ENCODE peak calls at places on chromosomes 3 and 15, in ten cellular contexts. E is AG10803, P is foreskin fibroblast, V is choroid plexus epithelial cell, K is astrocyte, W is BJ, H is cardiac muscle cell, F is fibroblast of lung, T is epithelial cell of esophagus, S is HFF-Myc. Y is an unnamed sample.

GRCh38 chr15:99305761-99306505 is 54.7 kb downstream of the LRRC28 start:
- DNase-seq in F (peak; percentile 92), H (peak; percentile 82), K (peak; percentile 84), W (no peak), T (peak; percentile 88), E (peak; percentile 69), P (peak; percentile 27), V (peak; percentile 88), S (peak; percentile 50), Y (peak; percentile 62)

GRCh38 chr3:172367205-172368105 is 80.8 kb downstream of the GHSR start:
- DNase-seq in V (peak; percentile 74), F (peak; percentile 54), E (no peak), W (peak; percentile 16), P (peak; percentile 10), K (peak; percentile 80), S (no peak), T (no peak), H (peak; percentile 90), Y (no peak)

GRCh38 chr3:127718244-127718915 is 45.6 kb downstream of the ABTB1 start:
- DNase-seq in E (no peak), F (no peak), P (no peak), K (no peak), T (no peak), W (no peak), H (no peak), S (no peak), V (no peak), Y (no peak)

GRCh38 chr3:170814822-170815221 is 55.2 kb downstream of the RPL22L1 start:
- DNase-seq in S (no peak), W (no peak), V (no peak), H (no peak), P (no peak), T (no peak), E (peak; percentile 52), F (no peak), K (no peak), Y (no peak)

GRCh38 chr3:168134931-168135330 is 39.2 kb upstream of the GOLIM4 start:
- DNase-seq in W (no peak), E (no peak), S (no peak), F (no peak), T (peak; percentile 10), P (no peak), K (no peak), H (no peak), V (no peak), Y (no peak)

GRCh38 chr15:49904296-49904695 is 214.7 kb downstream of the ATP8B4 start:
- DNase-seq in S (no peak), T (no peak), V (no peak), F (no peak), K (no peak), E (peak; percentile 58), P (no peak), W (no peak), H (no peak), Y (no peak)

GRCh38 chr3:152270145-152270870 is 1.6 kb downstream of the MBNL1 start:
- DNase-seq in S (no peak), E (no peak), V (peak; percentile 54), P (no peak), K (no peak), W (no peak), F (no peak), H (peak; percentile 38), T (peak; percentile 21), Y (no peak)

GRCh38 chr3:111338059-111338698 is 203.8 kb upstream of the CD96 start:
- DNase-seq in H (peak; percentile 89), K (peak; percentile 54), S (peak; percentile 56), T (peak; percentile 85), F (peak; percentile 89), V (peak; percentile 93), W (no peak), P (peak; percentile 68), E (peak; percentile 78), Y (peak; percentile 42)

GRCh38 chr3:116473602-116474001 is 28.3 kb upstream of the LSAMP start:
- DNase-seq in V (peak; percentile 11), P (peak; percentile 4), T (no peak), F (peak; percentile 4), H (no peak), K (peak; percentile 53), E (peak; percentile 3), W (no peak), S (no peak), Y (no peak)

GRCh38 chr3:116474356-116475200 is 29.3 kb upstream of the LSAMP start:
- DNase-seq in T (no peak), H (no peak), P (no peak), S (no peak), E (no peak), F (no peak), K (peak; percentile 59), V (no peak), W (no peak), Y (no peak)

GRCh38 chr3:116470589-116470988 is 25.3 kb upstream of the LSAMP start:
- DNase-seq in P (no peak), W (no peak), S (no peak), V (no peak), K (no peak), F (no peak), H (no peak), T (no peak), E (no peak), Y (no peak)

DNA sequence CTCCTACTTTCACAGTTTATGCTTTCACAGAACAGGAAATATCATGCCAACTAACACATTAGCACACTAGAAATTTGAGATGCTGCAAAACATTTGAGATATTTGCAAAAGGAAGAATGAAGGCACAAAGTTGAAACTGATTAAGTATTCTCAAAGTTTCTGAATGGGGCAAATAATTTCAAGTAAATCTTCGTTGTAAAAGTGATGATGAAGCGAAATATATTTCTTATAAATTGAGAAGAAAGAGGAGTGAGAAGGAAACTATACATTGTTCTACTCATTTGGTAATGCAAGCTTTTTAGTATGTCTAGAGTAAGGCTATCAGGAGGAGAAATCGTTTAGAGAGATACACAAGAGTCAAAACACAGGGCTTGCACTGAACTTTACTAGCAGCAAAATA is 24.3 kb upstream of the LSAMP start:
- DNase-seq in W (no peak), P (no peak), F (no peak), K (no peak), V (no peak), H (no peak), S (no peak), T (no peak), E (no peak), Y (no peak)
- H3K4me3 ChIP-seq in W (no peak overlapping the region), P (no peak overlapping the region), F (no peak overlapping the region), K (no peak overlapping the region), V (no peak overlapping the region), H (no peak overlapping the region), S (no peak overlapping the region), T (no peak overlapping the region), E (no peak overlapping the region), Y (no peak overlapping the region)

GRCh38 chr3:188583476-188584161 is 429.7 kb downstream of the LPP start:
- DNase-seq in S (no peak), K (no peak), F (no peak), E (no peak), T (no peak), P (no peak), W (no peak), V (peak; percentile 35), H (peak; percentile 29), Y (no peak)

GRCh38 chr3:188581365-188581764 is 427.4 kb downstream of the LPP start:
- DNase-seq in W (no peak), P (no peak), E (no peak), T (no peak), S (no peak), F (no peak), K (no peak), V (no peak), H (no peak), Y (no peak)

GRCh38 chr3:188581791-188582190 is 427.8 kb downstream of the LPP start:
- DNase-seq in W (no peak), T (no peak), K (no peak), F (no peak), S (no peak), H (no peak), V (no peak), E (no peak), P (no peak), Y (no peak)

GRCh38 chr3:188584162-188584529 is 430.2 kb downstream of the LPP start:
- DNase-seq in H (peak; percentile 90), E (peak; percentile 66), T (peak; percentile 84), W (no peak), V (peak; percentile 81), F (peak; percentile 77), S (no peak), P (peak; percentile 63), K (peak; percentile 91), Y (peak; percentile 32)

GRCh38 chr3:188584958-188585689 is 431.2 kb downstream of the LPP start:
- DNase-seq in F (peak; percentile 36), K (no peak), H (peak; percentile 27), V (peak; percentile 51), S (no peak), T (peak; percentile 77), P (no peak), W (no peak), E (no peak), Y (no peak)
- TF ChIP-seq CTCF in F (no peak), K (no peak), H (peak; percentile 15), V (peak; percentile 42), S (no peak), T (no peak), P (no peak), W (no peak), E (no peak), Y (no peak)

DNA sequence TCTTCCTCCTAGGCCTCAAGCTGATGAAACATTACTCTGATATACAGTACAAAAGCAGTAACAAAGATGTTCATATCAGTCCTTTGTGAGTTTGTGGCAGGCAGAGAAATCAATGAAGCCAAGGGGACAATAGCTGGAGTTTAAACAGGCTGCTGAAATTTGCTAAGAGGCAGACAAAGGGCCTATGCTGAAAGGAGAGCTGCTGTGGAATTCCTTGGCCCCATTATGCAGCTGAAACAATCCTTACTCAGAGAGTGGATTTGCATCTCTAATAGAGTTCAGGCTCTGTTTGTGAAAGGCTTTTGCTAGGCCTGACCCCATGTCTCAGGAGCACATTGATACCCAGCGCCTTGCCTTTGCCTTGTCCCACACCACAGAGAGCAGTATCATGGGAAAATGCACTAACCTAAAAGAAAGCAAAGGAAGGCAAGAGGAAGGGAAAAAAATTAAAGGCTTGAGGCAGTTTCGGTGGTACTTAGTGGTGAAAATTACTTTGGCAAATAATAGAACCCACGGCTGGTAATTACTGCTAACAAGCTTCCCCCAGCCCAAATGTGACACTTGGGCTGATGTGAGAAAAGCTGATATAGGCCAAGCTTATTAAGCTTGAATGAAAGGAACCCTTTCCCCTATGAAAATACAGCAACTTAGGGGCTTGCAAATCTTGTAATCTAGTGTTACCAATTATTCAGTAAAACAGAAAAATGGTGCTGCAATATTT is 195.0 kb upstream of the EPHA3 start:
- DNase-seq in K (no peak), P (no peak), W (no peak), F (no peak), V (no peak), E (no peak), T (no peak), H (no peak), S (no peak), Y (no peak)
- H3K4me3 ChIP-seq in K (no peak overlapping the region), P (no peak overlapping the region), W (no peak overlapping the region), F (no peak overlapping the region), V (no peak overlapping the region), E (no peak overlapping the region), T (no peak overlapping the region), H (no peak overlapping the region), S (no peak overlapping the region), Y (no peak overlapping the region)

DNA sequence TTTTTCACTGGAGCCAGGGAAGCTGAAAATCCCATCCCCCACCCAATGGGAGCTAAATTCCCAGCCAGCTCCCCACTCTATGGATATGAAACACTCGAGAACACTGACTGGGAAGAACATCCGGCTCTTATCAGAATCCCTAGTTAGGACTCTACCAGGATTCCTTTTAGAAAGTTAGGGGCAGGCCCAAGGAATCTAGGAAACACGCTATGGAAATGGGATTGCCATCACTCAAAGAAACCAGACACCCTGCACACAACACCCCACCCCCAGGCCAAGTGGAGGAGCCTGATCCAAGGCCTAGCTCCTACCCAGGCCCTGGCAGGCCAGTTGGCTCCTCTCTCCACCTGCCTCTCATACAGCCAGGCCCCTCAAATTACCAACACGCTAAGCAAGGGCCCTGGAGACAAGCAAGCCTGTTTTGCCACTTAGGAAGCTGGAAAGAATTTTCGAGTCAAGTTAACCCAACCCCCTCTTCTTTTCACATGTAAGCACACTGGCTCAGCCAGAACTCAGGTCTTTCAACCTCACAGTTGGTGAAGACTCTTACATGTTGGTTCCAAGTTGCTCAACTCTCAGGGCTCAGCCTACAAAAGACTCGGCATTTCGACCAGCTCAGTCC is 75.5 kb downstream of the RBPMS2 start:
- DNase-seq in H (peak; percentile 76), K (peak; percentile 36), V (peak; percentile 72), S (no peak), E (peak; percentile 39), T (peak; percentile 78), F (peak; percentile 50), P (peak; percentile 21), W (no peak), Y (no peak)
- TF ChIP-seq CTCF in H (no peak), K (no peak), V (no peak), S (no peak), E (no peak), T (no peak), F (no peak), P (no peak), W (no peak), Y (no peak)

Y was measured in AG09309.